ENCODE peak calls at places on chromosomes 2 and 18, in nine cellular contexts. I is dorsolateral prefrontal cortex; A is PC-3; M is amniotic stem cell; F is adrenal gland; V is T-helper 1 cell; T is fibroblast of the aortic adventitia; X is stimulated activated CD8-positive, alpha-beta memory T cell treated with anti-CD3 and anti-CD28 coated beads, Interleukin-4, amount 100 ng/mL, for 1 hour; E is renal cortical epithelial cell. H is an unnamed sample.

GRCh38 chr2:222732774-222733173 is 61.3 kb downstream of the MOGAT1 start:
- DNase-seq in I (no peak), A (no peak), M (no peak), F (no peak), V (no peak), T (no peak), X (no peak), E (no peak), H (no peak)

GRCh38 chr2:182047544-182047943 is 61.9 kb downstream of the PPP1R1C start:
- DNase-seq in I (no peak), A (no peak), M (no peak), F (no peak), V (no peak), T (peak), X (no peak), E (no peak), H (no peak)

GRCh38 chr18:39959839-39960238 is 1995.2 kb upstream of the PIK3C3 start:
- DNase-seq in I (no peak), A (peak), M (no peak), F (no peak), V (no peak), T (no peak), X (no peak), E (peak), H (no peak)

GRCh38 chr2:214676421-214677089 is 132.9 kb downstream of the BARD1 start:
- DNase-seq in I (no peak), A (peak), M (no peak), F (no peak), V (no peak), T (no peak), X (no peak), E (no peak), H (no peak)

GRCh38 chr2:221817878-221818277 is 245.8 kb upstream of the EPHA4 start:
- DNase-seq in I (no peak), A (no peak), M (no peak), F (no peak), V (no peak), T (no peak), X (no peak), E (no peak), H (no peak)

GRCh38 chr2:225667465-225667864 is 268.0 kb downstream of the NYAP2 start:
- DNase-seq in I (no peak), A (no peak), M (no peak), F (no peak), V (no peak), T (no peak), X (no peak), E (no peak), H (no peak)

GRCh38 chr2:161965994-161966393 is 108.0 kb downstream of the DPP4 start:
- DNase-seq in I (no peak), A (peak), M (no peak), F (no peak), V (no peak), T (no peak), X (no peak), E (peak), H (no peak)

GRCh38 chr2:19786408-19787058 is 115.2 kb downstream of the TTC32 start:
- DNase-seq in I (no peak), A (peak), M (no peak), F (peak), V (no peak), T (peak), X (no peak), E (peak), H (no peak)

GRCh38 chr2:134446431-134447091 is 192.7 kb downstream of the MGAT5 start:
- DNase-seq in I (no peak), A (peak), M (no peak), F (no peak), V (no peak), T (peak), X (no peak), E (peak), H (no peak)

GRCh38 chr18:10304853-10305252 is 149.6 kb upstream of the APCDD1 start:
- DNase-seq in I (no peak), A (peak), M (no peak), F (no peak), V (no peak), T (peak), X (no peak), E (peak), H (no peak)

GRCh38 chr2:96205238-96205637 is 3.4 kb downstream of the STARD7 start:
- DNase-seq in I (no peak), A (no peak), M (no peak), F (peak), V (no peak), T (peak), X (no peak), E (no peak), H (no peak)